ENCODE peak calls at places on chromosome 11, in eight cellular contexts. One of them, this sample, is unnamed.

GRCh38 chr11:128467610-128468041 is 119.7 kb downstream of the ETS1 start:
- DNase-seq in thyroid gland: no peak
- DNase-seq in mesenteric fat pad: no peak
- DNase-seq in brain microvascular endothelial cell: peak
- DNase-seq in Calu3: peak
- DNase-seq in AG10803: peak
- DNase-seq in RWPE1: peak
- DNase-seq in left cardiac atrium: peak
- DNase-seq in this sample: peak

GRCh38 chr11:107792049-107792443 is 66.5 kb downstream of the SLC35F2 start:
- DNase-seq in mesenteric fat pad: no peak
- DNase-seq in thyroid gland: no peak
- DNase-seq in Calu3: no peak
- DNase-seq in left cardiac atrium: no peak
- DNase-seq in brain microvascular endothelial cell: no peak
- DNase-seq in RWPE1: no peak
- DNase-seq in AG10803: no peak
- DNase-seq in this sample: no peak

GRCh38 chr11:11810764-11811726 is 30.7 kb upstream of the USP47 start:
- DNase-seq in thyroid gland: no peak
- DNase-seq in left cardiac atrium: no peak
- DNase-seq in Calu3: no peak
- DNase-seq in AG10803: no peak
- DNase-seq in brain microvascular endothelial cell: no peak
- DNase-seq in mesenteric fat pad: no peak
- DNase-seq in RWPE1: no peak
- DNase-seq in this sample: no peak

GRCh38 chr11:72012897-72013721 is 14.4 kb downstream of the IL18BP start:
- DNase-seq in thyroid gland: no peak
- DNase-seq in brain microvascular endothelial cell: peak
- DNase-seq in RWPE1: peak
- DNase-seq in AG10803: peak
- DNase-seq in Calu3: no peak
- DNase-seq in left cardiac atrium: peak
- DNase-seq in mesenteric fat pad: no peak
- DNase-seq in this sample: no peak

GRCh38 chr11:18775492-18776292 is 15.9 kb downstream of the PTPN5 start:
- DNase-seq in left cardiac atrium: peak
- DNase-seq in Calu3: peak
- DNase-seq in brain microvascular endothelial cell: peak
- DNase-seq in AG10803: peak
- DNase-seq in thyroid gland: peak
- DNase-seq in RWPE1: peak
- DNase-seq in mesenteric fat pad: peak
- DNase-seq in this sample: peak

GRCh38 chr11:7749456-7749855 is 43.2 kb upstream of the OVCH2 start:
- DNase-seq in mesenteric fat pad: no peak
- DNase-seq in Calu3: no peak
- DNase-seq in thyroid gland: no peak
- DNase-seq in left cardiac atrium: no peak
- DNase-seq in RWPE1: no peak
- DNase-seq in brain microvascular endothelial cell: no peak
- DNase-seq in AG10803: no peak
- DNase-seq in this sample: no peak

GRCh38 chr11:113448311-113448666 is 26.9 kb downstream of the DRD2 start:
- DNase-seq in AG10803: no peak
- DNase-seq in brain microvascular endothelial cell: no peak
- DNase-seq in RWPE1: peak
- DNase-seq in Calu3: no peak
- DNase-seq in left cardiac atrium: no peak
- DNase-seq in thyroid gland: no peak
- DNase-seq in mesenteric fat pad: no peak
- DNase-seq in this sample: no peak

GRCh38 chr11:6476571-6476970 is 2.8 kb upstream of the TRIM3 start:
- DNase-seq in Calu3: no peak
- DNase-seq in left cardiac atrium: no peak
- DNase-seq in mesenteric fat pad: no peak
- DNase-seq in thyroid gland: no peak
- DNase-seq in brain microvascular endothelial cell: no peak
- DNase-seq in RWPE1: no peak
- DNase-seq in AG10803: no peak
- DNase-seq in this sample: no peak

GRCh38 chr11:72569966-72570892 is 104.0 kb downstream of the PDE2A start:
- DNase-seq in Calu3: peak
- DNase-seq in thyroid gland: no peak
- DNase-seq in AG10803: peak
- DNase-seq in RWPE1: peak
- DNase-seq in mesenteric fat pad: no peak
- DNase-seq in left cardiac atrium: no peak
- DNase-seq in brain microvascular endothelial cell: peak
- DNase-seq in this sample: no peak

GRCh38 chr11:93959663-93960062 is 61.5 kb upstream of the HEPHL1 start:
- DNase-seq in RWPE1: no peak
- DNase-seq in brain microvascular endothelial cell: no peak
- DNase-seq in thyroid gland: no peak
- DNase-seq in left cardiac atrium: no peak
- DNase-seq in mesenteric fat pad: no peak
- DNase-seq in Calu3: no peak
- DNase-seq in AG10803: no peak
- DNase-seq in this sample: no peak

GRCh38 chr11:114015117-114015516 is 40.2 kb downstream of the HTR3A start:
- DNase-seq in thyroid gland: no peak
- DNase-seq in AG10803: no peak
- DNase-seq in Calu3: no peak
- DNase-seq in brain microvascular endothelial cell: no peak
- DNase-seq in left cardiac atrium: no peak
- DNase-seq in mesenteric fat pad: no peak
- DNase-seq in RWPE1: no peak
- DNase-seq in this sample: no peak

GRCh38 chr11:118980191-118980881 is 8.8 kb downstream of the FOXR1 start:
- DNase-seq in thyroid gland: peak
- DNase-seq in brain microvascular endothelial cell: no peak
- DNase-seq in AG10803: no peak
- DNase-seq in mesenteric fat pad: no peak
- DNase-seq in Calu3: no peak
- DNase-seq in RWPE1: no peak
- DNase-seq in left cardiac atrium: peak
- DNase-seq in this sample: peak

GRCh38 chr11:123474994-123475393 is 44.9 kb downstream of the GRAMD1B start:
- DNase-seq in mesenteric fat pad: no peak
- DNase-seq in brain microvascular endothelial cell: peak
- DNase-seq in thyroid gland: no peak
- DNase-seq in RWPE1: no peak
- DNase-seq in Calu3: no peak
- DNase-seq in AG10803: peak
- DNase-seq in left cardiac atrium: no peak
- DNase-seq in this sample: peak

GRCh38 chr11:102940714-102941588 is 14.6 kb downstream of the MMP13 start:
- DNase-seq in brain microvascular endothelial cell: peak
- DNase-seq in left cardiac atrium: no peak
- DNase-seq in mesenteric fat pad: no peak
- DNase-seq in Calu3: peak
- DNase-seq in AG10803: peak
- DNase-seq in thyroid gland: peak
- DNase-seq in RWPE1: peak
- DNase-seq in this sample: peak

GRCh38 chr11:125903753-125904659 is at the start of gene DDX25:
- DNase-seq in mesenteric fat pad: no peak
- DNase-seq in left cardiac atrium: no peak
- DNase-seq in AG10803: no peak
- DNase-seq in RWPE1: no peak
- DNase-seq in brain microvascular endothelial cell: no peak
- DNase-seq in Calu3: no peak
- DNase-seq in thyroid gland: peak
- DNase-seq in this sample: no peak

GRCh38 chr11:132125855-132126841 is 755.7 kb downstream of the NTM start:
- DNase-seq in mesenteric fat pad: no peak
- DNase-seq in AG10803: peak
- DNase-seq in RWPE1: no peak
- DNase-seq in thyroid gland: no peak
- DNase-seq in left cardiac atrium: no peak
- DNase-seq in brain microvascular endothelial cell: no peak
- DNase-seq in Calu3: no peak
- DNase-seq in this sample: peak

GRCh38 chr11:62496676-62497075 is 49.9 kb downstream of the AHNAK start:
- DNase-seq in mesenteric fat pad: no peak
- DNase-seq in left cardiac atrium: no peak
- DNase-seq in Calu3: no peak
- DNase-seq in brain microvascular endothelial cell: no peak
- DNase-seq in AG10803: no peak
- DNase-seq in RWPE1: no peak
- DNase-seq in thyroid gland: no peak
- DNase-seq in this sample: no peak